ENCODE peak calls at places on chromosome 1, in five cellular contexts. N is AG08395, I is H54, E is GM04503, M is keratinocyte. K is an unnamed sample.

GRCh38 chr1:208069908-208070307 is 159.0 kb upstream of the CD34 start:
- DNase-seq in N (no peak), I (no peak), E (no peak), M (no peak), K (no peak)

GRCh38 chr1:186102559-186103148 is 272.4 kb downstream of the TPR start:
- DNase-seq in N (peak), I (no peak), E (peak), M (no peak), K (no peak)

GRCh38 chr1:66415326-66415725 is 118.6 kb upstream of the SGIP1 start:
- DNase-seq in N (no peak), I (no peak), E (no peak), M (no peak), K (no peak)

GRCh38 chr1:204645666-204646065 is 39.9 kb downstream of the LRRN2 start:
- DNase-seq in N (no peak), I (no peak), E (no peak), M (no peak), K (no peak)

GRCh38 chr1:53172751-53173498 is 23.7 kb upstream of the CPT2 start:
- DNase-seq in N (peak), I (no peak), E (peak), M (no peak), K (no peak)

GRCh38 chr1:165369255-165369848 is 12.8 kb upstream of the LMX1A start:
- DNase-seq in N (peak), I (peak), E (no peak), M (no peak), K (peak)

GRCh38 chr1:14598007-14598497 is 433 bp upstream of the KAZN start:
- DNase-seq in N (no peak), I (no peak), E (no peak), M (no peak), K (peak)

GRCh38 chr1:220451541-220451940 is 76.4 kb upstream of the MARK1 start:
- DNase-seq in N (no peak), I (no peak), E (no peak), M (no peak), K (no peak)

GRCh38 chr1:222104097-222104496 is 362.2 kb upstream of the DUSP10 start:
- DNase-seq in N (no peak), I (no peak), E (no peak), M (no peak), K (no peak)

GRCh38 chr1:156816561-156817328 is at the start of gene SH2D2A:
- DNase-seq in N (no peak), I (no peak), E (no peak), M (peak), K (peak)

GRCh38 chr1:50266509-50266908 is 156.7 kb downstream of the DMRTA2 start:
- DNase-seq in N (no peak), I (no peak), E (no peak), M (no peak), K (peak)

GRCh38 chr1:112423207-112423606 is 27.2 kb downstream of the CTTNBP2NL start:
- DNase-seq in N (no peak), I (no peak), E (no peak), M (no peak), K (no peak)

GRCh38 chr1:71638081-71638766 is 557.4 kb upstream of the ZRANB2 start:
- DNase-seq in N (peak), I (no peak), E (peak), M (no peak), K (no peak)

GRCh38 chr1:90964444-90965035 is 57.3 kb downstream of the ZNF644 start:
- DNase-seq in N (no peak), I (no peak), E (no peak), M (no peak), K (no peak)

GRCh38 chr1:247453256-247453655 is 4.6 kb downstream of the OR2B11 start:
- DNase-seq in N (no peak), I (no peak), E (no peak), M (no peak), K (no peak)

GRCh38 chr1:200917291-200917817 is 22.7 kb downstream of the INAVA start:
- DNase-seq in N (no peak), I (no peak), E (no peak), M (no peak), K (peak)

GRCh38 chr1:58620926-58621325 is 43.9 kb upstream of the TACSTD2 start:
- DNase-seq in N (no peak), I (no peak), E (no peak), M (no peak), K (no peak)

GRCh38 chr1:220511183-220511582 is 16.8 kb upstream of the MARK1 start:
- DNase-seq in N (no peak), I (no peak), E (no peak), M (peak), K (no peak)

GRCh38 chr1:240399381-240399780 is 212.6 kb downstream of the GREM2 start:
- DNase-seq in N (peak), I (peak), E (peak), M (no peak), K (no peak)

GRCh38 chr1:74733616-74734484 is 898 bp downstream of the TYW3 start:
- DNase-seq in N (peak), I (peak), E (peak), M (peak), K (peak)

GRCh38 chr1:230781596-230781995 is 34.4 kb downstream of the CAPN9 start:
- DNase-seq in N (no peak), I (no peak), E (no peak), M (no peak), K (no peak)

GRCh38 chr1:198490224-198490623 is 50.3 kb downstream of the ATP6V1G3 start:
- DNase-seq in N (no peak), I (no peak), E (no peak), M (no peak), K (no peak)

GRCh38 chr1:204545881-204546280 is 29.7 kb downstream of the MDM4 start:
- DNase-seq in N (no peak), I (no peak), E (no peak), M (no peak), K (no peak)

GRCh38 chr1:243487649-243488227 is 231.9 kb downstream of the SDCCAG8 start:
- DNase-seq in N (no peak), I (no peak), E (no peak), M (no peak), K (no peak)

GRCh38 chr1:111669268-111669667 is 49.7 kb downstream of the RAP1A start:
- DNase-seq in N (peak), I (no peak), E (no peak), M (no peak), K (no peak)

GRCh38 chr1:81424056-81424455 is 376.7 kb upstream of the ADGRL2 start:
- DNase-seq in N (peak), I (no peak), E (peak), M (no peak), K (no peak)

GRCh38 chr1:211830055-211830329 is 571 bp downstream of the LPGAT1 start:
- DNase-seq in N (peak), I (no peak), E (no peak), M (no peak), K (peak)

GRCh38 chr1:75338974-75339483 is 204.8 kb downstream of the LHX8 start:
- DNase-seq in N (no peak), I (no peak), E (no peak), M (no peak), K (no peak)

GRCh38 chr1:154276797-154277196 is 4.4 kb downstream of the HAX1 start:
- DNase-seq in N (no peak), I (no peak), E (no peak), M (no peak), K (peak)

GRCh38 chr1:112638109-112638426 is 18.4 kb downstream of the CAPZA1 start:
- DNase-seq in N (no peak), I (no peak), E (no peak), M (no peak), K (no peak)